ENCODE peak calls at places on chromosomes 12 and 14, in nine cellular contexts. E is EH; X is foreskin fibroblast; F is LoVo; T is iPS-NIHi11; R is dorsolateral prefrontal cortex; B is amniotic stem cell; J is CD8-positive, alpha-beta T cell; G is activated CD8-positive, alpha-beta memory T cell treated with anti-CD3 and anti-CD28 coated beads, Interleukin-2, amount 50 U/mL, for 48 hours. U is an unnamed sample.

GRCh38 chr12:32548691-32549412 is 130.2 kb upstream of the DNM1L start:
- DNase-seq in R (no peak), X (peak), G (no peak), F (no peak), T (no peak), E (peak), J (no peak), B (no peak), U (no peak)

GRCh38 chr12:106461730-106462129 is 104.2 kb downstream of the POLR3B start:
- DNase-seq in E (no peak), F (no peak), R (no peak), B (no peak), T (no peak), J (no peak), X (no peak), G (no peak), U (no peak)

GRCh38 chr12:121334513-121335343 is 17.5 kb downstream of the ANAPC5 start:
- DNase-seq in F (peak), X (peak), G (no peak), E (peak), T (peak), B (peak), R (no peak), J (no peak), U (no peak)

GRCh38 chr14:66651536-66652220 is 143.7 kb downstream of the GPHN start:
- DNase-seq in E (no peak), T (no peak), F (no peak), G (no peak), R (no peak), X (no peak), J (no peak), B (no peak), U (no peak)

GRCh38 chr12:65876898-65877721 is 52.8 kb downstream of the HMGA2 start:
- DNase-seq in G (no peak), R (no peak), J (no peak), T (peak), B (no peak), F (no peak), X (peak), E (peak), U (peak)

GRCh38 chr12:19946549-19946948 is 421.8 kb upstream of the PDE3A start:
- DNase-seq in X (peak), G (no peak), J (no peak), T (no peak), R (no peak), F (no peak), B (peak), E (peak), U (no peak)

GRCh38 chr12:3553681-3554546 is 62.9 kb downstream of the PRMT8 start:
- DNase-seq in J (no peak), T (peak), G (no peak), B (no peak), F (no peak), X (no peak), R (no peak), E (no peak), U (no peak)

GRCh38 chr14:94125659-94126418 is 3.6 kb downstream of the IFI27L2 start:
- DNase-seq in R (no peak), E (no peak), J (no peak), B (no peak), F (no peak), X (no peak), G (peak), T (no peak), U (no peak)

GRCh38 chr14:55789442-55789841 is 209.4 kb downstream of the KTN1 start:
- DNase-seq in T (no peak), R (no peak), G (no peak), J (no peak), E (peak), X (peak), F (no peak), B (no peak), U (no peak)

GRCh38 chr14:58736606-58737005 is 98.8 kb downstream of the DACT1 start:
- DNase-seq in B (no peak), E (peak), J (no peak), G (no peak), X (no peak), F (no peak), R (no peak), T (no peak), U (no peak)

GRCh38 chr12:107079172-107080011 is 14.0 kb downstream of the CRY1 start:
- DNase-seq in J (no peak), F (peak), X (peak), G (no peak), R (no peak), B (no peak), T (no peak), E (peak), U (no peak)

GRCh38 chr12:49637401-49637800 is 14.0 kb downstream of the PRPF40B start:
- DNase-seq in F (no peak), X (no peak), G (no peak), R (peak), T (peak), J (no peak), B (no peak), E (no peak), U (no peak)

GRCh38 chr12:126093911-126094310 is 1028.7 kb downstream of the AACS start:
- DNase-seq in G (no peak), X (no peak), E (no peak), J (no peak), F (no peak), T (no peak), B (no peak), R (no peak), U (no peak)

GRCh38 chr12:97557116-97557515 is 94.5 kb downstream of the RMST start:
- DNase-seq in X (no peak), R (no peak), G (no peak), T (no peak), E (no peak), B (no peak), F (no peak), J (no peak), U (no peak)